ENCODE peak calls at places on chromosomes 2 and 18, in seven cellular contexts. One of them, this sample, is unnamed.

GRCh38 chr2:121527009-121527682 is 3.5 kb upstream of the RNU4ATAC start:
- DNase-seq in lung: no peak
- DNase-seq in left ventricle myocardium inferior: no peak
- DNase-seq in stomach: no peak
- DNase-seq in prostate gland: peak
- DNase-seq in transverse colon: no peak
- DNase-seq in cardiac muscle cell: no peak
- DNase-seq in this sample: no peak

GRCh38 chr2:64133354-64133753 is 10.9 kb downstream of the PELI1 start:
- DNase-seq in stomach: no peak
- DNase-seq in left ventricle myocardium inferior: no peak
- DNase-seq in transverse colon: no peak
- DNase-seq in cardiac muscle cell: no peak
- DNase-seq in lung: no peak
- DNase-seq in prostate gland: no peak
- DNase-seq in this sample: no peak

GRCh38 chr2:170014769-170015168 is 163.2 kb upstream of the MYO3B start:
- DNase-seq in left ventricle myocardium inferior: no peak
- DNase-seq in cardiac muscle cell: no peak
- DNase-seq in transverse colon: no peak
- DNase-seq in stomach: no peak
- DNase-seq in prostate gland: no peak
- DNase-seq in lung: no peak
- DNase-seq in this sample: no peak

GRCh38 chr2:161956751-161957150 is 117.3 kb downstream of the DPP4 start:
- DNase-seq in lung: no peak
- DNase-seq in prostate gland: no peak
- DNase-seq in stomach: no peak
- DNase-seq in left ventricle myocardium inferior: no peak
- DNase-seq in cardiac muscle cell: no peak
- DNase-seq in transverse colon: no peak
- DNase-seq in this sample: no peak

GRCh38 chr18:25590456-25590855 is 238.5 kb upstream of the ZNF521 start:
- DNase-seq in cardiac muscle cell: no peak
- DNase-seq in transverse colon: no peak
- DNase-seq in left ventricle myocardium inferior: no peak
- DNase-seq in stomach: no peak
- DNase-seq in lung: no peak
- DNase-seq in prostate gland: no peak
- DNase-seq in this sample: no peak

GRCh38 chr2:220452561-220452960 is 825.1 kb downstream of the SLC4A3 start:
- DNase-seq in stomach: no peak
- DNase-seq in prostate gland: no peak
- DNase-seq in lung: no peak
- DNase-seq in transverse colon: no peak
- DNase-seq in left ventricle myocardium inferior: no peak
- DNase-seq in cardiac muscle cell: no peak
- DNase-seq in this sample: no peak

GRCh38 chr2:111207892-111208291 is 87.2 kb downstream of the BCL2L11 start:
- DNase-seq in prostate gland: no peak
- DNase-seq in stomach: no peak
- DNase-seq in lung: no peak
- DNase-seq in cardiac muscle cell: no peak
- DNase-seq in left ventricle myocardium inferior: no peak
- DNase-seq in transverse colon: no peak
- DNase-seq in this sample: no peak

GRCh38 chr2:62456721-62457539 is 49.1 kb downstream of the TMEM17 start:
- DNase-seq in prostate gland: peak
- DNase-seq in left ventricle myocardium inferior: peak
- DNase-seq in lung: peak
- DNase-seq in stomach: peak
- DNase-seq in transverse colon: peak
- DNase-seq in cardiac muscle cell: peak
- DNase-seq in this sample: peak

GRCh38 chr2:70918016-70918415 is 17.7 kb upstream of the ATP6V1B1 start:
- DNase-seq in transverse colon: no peak
- DNase-seq in prostate gland: no peak
- DNase-seq in cardiac muscle cell: no peak
- DNase-seq in left ventricle myocardium inferior: no peak
- DNase-seq in lung: no peak
- DNase-seq in stomach: no peak
- DNase-seq in this sample: no peak

GRCh38 chr2:49236316-49236715 is 82.0 kb upstream of the FSHR start:
- DNase-seq in lung: no peak
- DNase-seq in stomach: no peak
- DNase-seq in cardiac muscle cell: no peak
- DNase-seq in left ventricle myocardium inferior: no peak
- DNase-seq in transverse colon: no peak
- DNase-seq in prostate gland: no peak
- DNase-seq in this sample: no peak

GRCh38 chr18:57833441-57834101 is 30.5 kb upstream of the ATP8B1 start:
- DNase-seq in transverse colon: no peak
- DNase-seq in lung: no peak
- DNase-seq in cardiac muscle cell: no peak
- DNase-seq in stomach: no peak
- DNase-seq in left ventricle myocardium inferior: no peak
- DNase-seq in prostate gland: no peak
- DNase-seq in this sample: peak

GRCh38 chr18:29531746-29532145 is 1354.8 kb upstream of the CDH2 start:
- DNase-seq in cardiac muscle cell: no peak
- DNase-seq in lung: no peak
- DNase-seq in stomach: no peak
- DNase-seq in transverse colon: no peak
- DNase-seq in left ventricle myocardium inferior: no peak
- DNase-seq in prostate gland: no peak
- DNase-seq in this sample: no peak

GRCh38 chr2:239136762-239137161 is 264.1 kb downstream of the HDAC4 start:
- DNase-seq in lung: no peak
- DNase-seq in stomach: no peak
- DNase-seq in prostate gland: no peak
- DNase-seq in transverse colon: no peak
- DNase-seq in cardiac muscle cell: no peak
- DNase-seq in left ventricle myocardium inferior: no peak
- DNase-seq in this sample: no peak

GRCh38 chr2:7417845-7418244 is 500.6 kb downstream of the RNF144A start:
- DNase-seq in lung: no peak
- DNase-seq in prostate gland: no peak
- DNase-seq in left ventricle myocardium inferior: no peak
- DNase-seq in cardiac muscle cell: no peak
- DNase-seq in transverse colon: no peak
- DNase-seq in stomach: no peak
- DNase-seq in this sample: no peak

GRCh38 chr2:61340242-61340641 is 130.6 kb downstream of the USP34 start:
- DNase-seq in lung: no peak
- DNase-seq in cardiac muscle cell: no peak
- DNase-seq in left ventricle myocardium inferior: no peak
- DNase-seq in prostate gland: no peak
- DNase-seq in stomach: no peak
- DNase-seq in transverse colon: no peak
- DNase-seq in this sample: no peak

GRCh38 chr2:45224321-45224995 is 215.2 kb upstream of the SIX2 start:
- DNase-seq in stomach: no peak
- DNase-seq in prostate gland: no peak
- DNase-seq in lung: no peak
- DNase-seq in left ventricle myocardium inferior: no peak
- DNase-seq in transverse colon: no peak
- DNase-seq in cardiac muscle cell: no peak
- DNase-seq in this sample: no peak

GRCh38 chr2:42545714-42546390 is 22.6 kb upstream of the MTA3 start:
- DNase-seq in cardiac muscle cell: peak
- DNase-seq in lung: no peak
- DNase-seq in stomach: no peak
- DNase-seq in left ventricle myocardium inferior: no peak
- DNase-seq in prostate gland: no peak
- DNase-seq in transverse colon: no peak
- DNase-seq in this sample: no peak

GRCh38 chr2:9652898-9653479 is 22.2 kb upstream of the YWHAQ start:
- DNase-seq in transverse colon: no peak
- DNase-seq in left ventricle myocardium inferior: no peak
- DNase-seq in stomach: no peak
- DNase-seq in prostate gland: no peak
- DNase-seq in lung: no peak
- DNase-seq in cardiac muscle cell: peak
- DNase-seq in this sample: no peak

GRCh38 chr18:59810183-59810582 is 89.6 kb upstream of the PMAIP1 start:
- DNase-seq in left ventricle myocardium inferior: no peak
- DNase-seq in stomach: no peak
- DNase-seq in transverse colon: no peak
- DNase-seq in cardiac muscle cell: no peak
- DNase-seq in prostate gland: no peak
- DNase-seq in lung: no peak
- DNase-seq in this sample: no peak

GRCh38 chr2:163713534-163714311 is 22.1 kb downstream of the FIGN start:
- DNase-seq in transverse colon: no peak
- DNase-seq in cardiac muscle cell: peak
- DNase-seq in left ventricle myocardium inferior: no peak
- DNase-seq in stomach: peak
- DNase-seq in lung: no peak
- DNase-seq in prostate gland: no peak
- DNase-seq in this sample: peak

GRCh38 chr2:47035615-47036488 is 119.3 kb downstream of the STPG4 start:
- DNase-seq in prostate gland: no peak
- DNase-seq in left ventricle myocardium inferior: no peak
- DNase-seq in lung: no peak
- DNase-seq in stomach: no peak
- DNase-seq in cardiac muscle cell: peak
- DNase-seq in transverse colon: no peak
- DNase-seq in this sample: no peak

GRCh38 chr2:88038263-88039105 is 17.1 kb downstream of the KRCC1 start:
- DNase-seq in prostate gland: no peak
- DNase-seq in lung: no peak
- DNase-seq in cardiac muscle cell: no peak
- DNase-seq in transverse colon: no peak
- DNase-seq in stomach: no peak
- DNase-seq in left ventricle myocardium inferior: no peak
- DNase-seq in this sample: no peak

GRCh38 chr2:43773876-43774613 is at the start of gene DYNC2LI1:
- DNase-seq in prostate gland: peak
- DNase-seq in cardiac muscle cell: peak
- DNase-seq in left ventricle myocardium inferior: peak
- DNase-seq in transverse colon: peak
- DNase-seq in lung: peak
- DNase-seq in stomach: peak
- DNase-seq in this sample: peak

DNA sequence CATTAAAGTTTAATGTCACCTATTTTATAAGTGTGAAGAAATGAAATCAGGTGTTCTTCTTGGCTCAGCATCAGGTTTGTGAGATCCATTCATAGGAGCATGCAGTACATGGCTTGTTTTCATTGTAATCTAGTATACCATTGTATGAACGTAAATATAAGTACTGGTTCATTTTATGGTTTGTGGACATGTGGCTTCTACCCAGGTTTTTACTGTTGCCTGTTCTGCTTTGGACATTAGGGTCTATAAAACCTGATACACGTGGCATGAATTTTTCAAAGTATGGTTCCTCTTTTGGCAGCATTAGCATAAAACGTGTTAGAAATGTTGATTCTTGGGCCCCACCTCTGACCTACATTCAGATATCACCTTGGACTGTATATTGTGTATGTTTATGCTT is 175.5 kb downstream of the PRPF40A start:
- DNase-seq in cardiac muscle cell: no peak
- DNase-seq in left ventricle myocardium inferior: no peak
- DNase-seq in prostate gland: no peak
- DNase-seq in transverse colon: no peak
- DNase-seq in stomach: no peak
- DNase-seq in lung: no peak
- DNase-seq in this sample: no peak
- H3K27ac ChIP-seq in cardiac muscle cell: no peak
- H3K27ac ChIP-seq in left ventricle myocardium inferior: no peak
- H3K27ac ChIP-seq in prostate gland: no peak
- H3K27ac ChIP-seq in transverse colon: peak
- H3K27ac ChIP-seq in stomach: no peak
- H3K27ac ChIP-seq in lung: no peak
- H3K27ac ChIP-seq in this sample: no peak

DNA sequence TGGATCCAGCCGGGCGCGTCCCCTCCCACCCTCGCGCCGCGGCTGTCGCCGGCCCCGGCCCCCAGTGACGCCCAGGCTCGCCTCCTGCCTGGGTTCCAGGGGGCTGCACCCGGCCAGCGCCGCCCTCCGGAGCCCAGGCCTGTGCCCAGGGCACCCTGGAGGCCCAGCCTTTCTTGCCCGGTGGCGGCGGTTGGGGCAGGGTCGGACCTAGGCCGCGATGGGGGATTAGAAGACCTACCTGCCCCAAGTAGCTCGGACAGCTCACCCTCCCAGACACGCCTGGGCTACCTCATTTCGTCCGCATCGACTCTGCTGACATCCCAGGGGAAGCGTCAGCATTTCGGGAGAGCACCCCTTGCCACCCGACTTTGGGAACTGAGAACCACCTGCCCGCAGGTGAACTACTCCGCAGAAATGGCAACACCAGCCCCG is 727 bp upstream of the ARL4C start:
- DNase-seq in left ventricle myocardium inferior: no peak
- DNase-seq in lung: no peak
- DNase-seq in prostate gland: no peak
- DNase-seq in transverse colon: no peak
- DNase-seq in cardiac muscle cell: no peak
- DNase-seq in stomach: no peak
- DNase-seq in this sample: no peak
- H3K4me3 ChIP-seq in left ventricle myocardium inferior: peak
- H3K4me3 ChIP-seq in lung: no peak
- H3K4me3 ChIP-seq in prostate gland: peak
- H3K4me3 ChIP-seq in transverse colon: peak
- H3K4me3 ChIP-seq in cardiac muscle cell: peak
- H3K4me3 ChIP-seq in stomach: peak
- H3K4me3 ChIP-seq in this sample: no peak

DNA sequence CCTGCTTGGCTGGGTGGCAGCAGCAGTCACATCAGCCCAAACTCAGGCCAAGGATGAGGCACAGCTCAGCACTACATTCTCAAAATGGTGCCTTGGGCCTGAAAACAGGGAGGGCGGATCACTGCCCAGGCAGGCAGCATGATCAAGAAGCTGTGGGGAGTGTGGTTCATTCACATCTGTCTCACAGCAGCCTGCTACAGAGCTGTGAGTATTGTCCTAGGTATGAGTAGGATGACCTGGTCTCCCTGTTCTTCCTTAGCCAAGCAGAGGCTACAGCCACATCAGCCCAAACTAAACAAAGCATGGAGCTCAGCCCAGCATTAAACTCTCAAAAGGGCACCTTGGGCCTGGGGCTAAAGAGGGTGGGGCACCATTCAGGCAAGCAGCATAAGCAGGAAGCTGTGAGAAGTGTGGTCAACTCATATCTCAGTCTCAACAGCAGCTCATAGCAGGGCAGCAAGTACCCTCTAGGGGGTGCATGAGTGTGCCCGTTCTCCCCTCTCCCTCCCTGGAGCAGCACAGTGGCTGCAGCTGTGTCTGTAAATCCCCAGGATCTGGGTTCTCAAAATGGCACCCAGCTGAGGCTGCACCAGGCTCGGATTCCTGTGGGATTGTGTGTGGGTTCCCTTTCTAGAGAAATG is 139.6 kb downstream of the TRABD2A start:
- DNase-seq in left ventricle myocardium inferior: no peak
- DNase-seq in prostate gland: no peak
- DNase-seq in transverse colon: peak
- DNase-seq in lung: no peak
- DNase-seq in stomach: peak
- DNase-seq in cardiac muscle cell: peak
- DNase-seq in this sample: no peak
- TF ChIP-seq CTCF in left ventricle myocardium inferior: peak
- TF ChIP-seq CTCF in prostate gland: no peak
- TF ChIP-seq CTCF in transverse colon: no peak
- TF ChIP-seq CTCF in lung: peak
- TF ChIP-seq CTCF in stomach: no peak
- TF ChIP-seq CTCF in cardiac muscle cell: peak
- TF ChIP-seq CTCF in this sample: no peak

GRCh38 chr18:23365602-23366001 is 87.5 kb upstream of the RIOK3 start:
- DNase-seq in transverse colon: no peak
- DNase-seq in lung: peak
- DNase-seq in cardiac muscle cell: no peak
- DNase-seq in stomach: no peak
- DNase-seq in prostate gland: no peak
- DNase-seq in left ventricle myocardium inferior: no peak
- DNase-seq in this sample: no peak
- H3K27ac ChIP-seq in transverse colon: no peak
- H3K27ac ChIP-seq in lung: no peak
- H3K27ac ChIP-seq in cardiac muscle cell: no peak
- H3K27ac ChIP-seq in stomach: no peak
- H3K27ac ChIP-seq in prostate gland: no peak
- H3K27ac ChIP-seq in left ventricle myocardium inferior: peak
- H3K27ac ChIP-seq in this sample: no peak

This sample was measured in body of pancreas.